ENCODE peak calls at places on chromosomes 4 and X, in seven cellular contexts. One of them, this sample, is unnamed.

GRCh38 chr4:16026155-16026761 is 57.6 kb downstream of the PROM1 start:
- DNase-seq in activated CD4-positive, alpha-beta memory T cell treated with anti-CD3 and anti-CD28 coated beads, Interleukin-2, amount 10 ng/mL, durations not matched to agents 7 days and 5 days: no peak
- DNase-seq in fibroblast of mammary gland: peak
- DNase-seq in Calu3: peak
- DNase-seq in testis: peak
- DNase-seq in DMS153: no peak
- DNase-seq in HuH-7: peak
- DNase-seq in this sample: peak

GRCh38 chrX:35919536-35920309 is at the start of gene CFAP47:
- DNase-seq in activated CD4-positive, alpha-beta memory T cell treated with anti-CD3 and anti-CD28 coated beads, Interleukin-2, amount 10 ng/mL, durations not matched to agents 7 days and 5 days: no peak
- DNase-seq in fibroblast of mammary gland: no peak
- DNase-seq in HuH-7: no peak
- DNase-seq in Calu3: peak
- DNase-seq in testis: peak
- DNase-seq in DMS153: peak
- DNase-seq in this sample: peak

GRCh38 chr4:151147000-151147399 is 47.6 kb downstream of the RPS3A start:
- DNase-seq in HuH-7: no peak
- DNase-seq in testis: no peak
- DNase-seq in fibroblast of mammary gland: peak
- DNase-seq in Calu3: no peak
- DNase-seq in activated CD4-positive, alpha-beta memory T cell treated with anti-CD3 and anti-CD28 coated beads, Interleukin-2, amount 10 ng/mL, durations not matched to agents 7 days and 5 days: no peak
- DNase-seq in DMS153: no peak
- DNase-seq in this sample: no peak

GRCh38 chrX:56763556-56764152 is 34.6 kb downstream of the NBDY start:
- DNase-seq in activated CD4-positive, alpha-beta memory T cell treated with anti-CD3 and anti-CD28 coated beads, Interleukin-2, amount 10 ng/mL, durations not matched to agents 7 days and 5 days: peak
- DNase-seq in Calu3: no peak
- DNase-seq in testis: no peak
- DNase-seq in fibroblast of mammary gland: peak
- DNase-seq in HuH-7: peak
- DNase-seq in DMS153: no peak
- DNase-seq in this sample: no peak

GRCh38 chr4:128107766-128108165 is 46.7 kb downstream of the LARP1B start:
- DNase-seq in Calu3: no peak
- DNase-seq in fibroblast of mammary gland: peak
- DNase-seq in activated CD4-positive, alpha-beta memory T cell treated with anti-CD3 and anti-CD28 coated beads, Interleukin-2, amount 10 ng/mL, durations not matched to agents 7 days and 5 days: no peak
- DNase-seq in HuH-7: no peak
- DNase-seq in testis: no peak
- DNase-seq in DMS153: no peak
- DNase-seq in this sample: no peak

GRCh38 chr4:152926959-152927358 is 9.2 kb upstream of the FHDC1 start:
- DNase-seq in HuH-7: no peak
- DNase-seq in fibroblast of mammary gland: no peak
- DNase-seq in activated CD4-positive, alpha-beta memory T cell treated with anti-CD3 and anti-CD28 coated beads, Interleukin-2, amount 10 ng/mL, durations not matched to agents 7 days and 5 days: no peak
- DNase-seq in Calu3: no peak
- DNase-seq in testis: no peak
- DNase-seq in DMS153: no peak
- DNase-seq in this sample: no peak

GRCh38 chr4:1834047-1834769 is 21.7 kb downstream of the LETM1 start:
- DNase-seq in activated CD4-positive, alpha-beta memory T cell treated with anti-CD3 and anti-CD28 coated beads, Interleukin-2, amount 10 ng/mL, durations not matched to agents 7 days and 5 days: no peak
- DNase-seq in Calu3: no peak
- DNase-seq in fibroblast of mammary gland: no peak
- DNase-seq in DMS153: no peak
- DNase-seq in testis: no peak
- DNase-seq in HuH-7: no peak
- DNase-seq in this sample: no peak

GRCh38 chr4:173698557-173699262 is 168.7 kb upstream of the HAND2 start:
- DNase-seq in DMS153: no peak
- DNase-seq in HuH-7: no peak
- DNase-seq in fibroblast of mammary gland: peak
- DNase-seq in testis: peak
- DNase-seq in Calu3: no peak
- DNase-seq in activated CD4-positive, alpha-beta memory T cell treated with anti-CD3 and anti-CD28 coated beads, Interleukin-2, amount 10 ng/mL, durations not matched to agents 7 days and 5 days: no peak
- DNase-seq in this sample: no peak

GRCh38 chrX:128425546-128425945 is 373.3 kb upstream of the ACTRT1 start:
- DNase-seq in activated CD4-positive, alpha-beta memory T cell treated with anti-CD3 and anti-CD28 coated beads, Interleukin-2, amount 10 ng/mL, durations not matched to agents 7 days and 5 days: no peak
- DNase-seq in Calu3: no peak
- DNase-seq in testis: no peak
- DNase-seq in HuH-7: no peak
- DNase-seq in DMS153: no peak
- DNase-seq in fibroblast of mammary gland: no peak
- DNase-seq in this sample: no peak

GRCh38 chr4:14934704-14935390 is 67.4 kb upstream of the CPEB2 start:
- DNase-seq in testis: peak
- DNase-seq in Calu3: no peak
- DNase-seq in DMS153: no peak
- DNase-seq in HuH-7: no peak
- DNase-seq in activated CD4-positive, alpha-beta memory T cell treated with anti-CD3 and anti-CD28 coated beads, Interleukin-2, amount 10 ng/mL, durations not matched to agents 7 days and 5 days: no peak
- DNase-seq in fibroblast of mammary gland: no peak
- DNase-seq in this sample: no peak

GRCh38 chr4:175413561-175413960 is 398.5 kb downstream of the GPM6A start:
- DNase-seq in activated CD4-positive, alpha-beta memory T cell treated with anti-CD3 and anti-CD28 coated beads, Interleukin-2, amount 10 ng/mL, durations not matched to agents 7 days and 5 days: no peak
- DNase-seq in fibroblast of mammary gland: no peak
- DNase-seq in testis: no peak
- DNase-seq in HuH-7: no peak
- DNase-seq in Calu3: no peak
- DNase-seq in DMS153: no peak
- DNase-seq in this sample: no peak

GRCh38 chrX:94057385-94057784 is 383.4 kb downstream of the FAM133A start:
- DNase-seq in HuH-7: no peak
- DNase-seq in Calu3: no peak
- DNase-seq in activated CD4-positive, alpha-beta memory T cell treated with anti-CD3 and anti-CD28 coated beads, Interleukin-2, amount 10 ng/mL, durations not matched to agents 7 days and 5 days: no peak
- DNase-seq in testis: no peak
- DNase-seq in DMS153: no peak
- DNase-seq in fibroblast of mammary gland: no peak
- DNase-seq in this sample: no peak

GRCh38 chrX:129678881-129679195 is 24.1 kb upstream of the APLN start:
- DNase-seq in fibroblast of mammary gland: no peak
- DNase-seq in testis: no peak
- DNase-seq in activated CD4-positive, alpha-beta memory T cell treated with anti-CD3 and anti-CD28 coated beads, Interleukin-2, amount 10 ng/mL, durations not matched to agents 7 days and 5 days: no peak
- DNase-seq in Calu3: no peak
- DNase-seq in HuH-7: no peak
- DNase-seq in DMS153: no peak
- DNase-seq in this sample: peak

GRCh38 chrX:154321624-154322023 is 26.0 kb downstream of the TKTL1 start:
- DNase-seq in HuH-7: peak
- DNase-seq in fibroblast of mammary gland: no peak
- DNase-seq in Calu3: peak
- DNase-seq in DMS153: no peak
- DNase-seq in testis: peak
- DNase-seq in activated CD4-positive, alpha-beta memory T cell treated with anti-CD3 and anti-CD28 coated beads, Interleukin-2, amount 10 ng/mL, durations not matched to agents 7 days and 5 days: no peak
- DNase-seq in this sample: peak

GRCh38 chr4:48268956-48269860 is at the start of gene TEC:
- DNase-seq in fibroblast of mammary gland: peak
- DNase-seq in activated CD4-positive, alpha-beta memory T cell treated with anti-CD3 and anti-CD28 coated beads, Interleukin-2, amount 10 ng/mL, durations not matched to agents 7 days and 5 days: no peak
- DNase-seq in HuH-7: peak
- DNase-seq in testis: peak
- DNase-seq in Calu3: peak
- DNase-seq in DMS153: no peak
- DNase-seq in this sample: no peak

GRCh38 chr4:117983541-117984451 is 50.5 kb upstream of the NDST3 start:
- DNase-seq in testis: no peak
- DNase-seq in Calu3: no peak
- DNase-seq in HuH-7: no peak
- DNase-seq in activated CD4-positive, alpha-beta memory T cell treated with anti-CD3 and anti-CD28 coated beads, Interleukin-2, amount 10 ng/mL, durations not matched to agents 7 days and 5 days: no peak
- DNase-seq in fibroblast of mammary gland: no peak
- DNase-seq in DMS153: no peak
- DNase-seq in this sample: no peak

GRCh38 chr4:79445371-79445781 is 37.3 kb upstream of the GK2 start:
- DNase-seq in HuH-7: no peak
- DNase-seq in DMS153: peak
- DNase-seq in testis: peak
- DNase-seq in Calu3: no peak
- DNase-seq in fibroblast of mammary gland: no peak
- DNase-seq in activated CD4-positive, alpha-beta memory T cell treated with anti-CD3 and anti-CD28 coated beads, Interleukin-2, amount 10 ng/mL, durations not matched to agents 7 days and 5 days: no peak
- DNase-seq in this sample: peak

GRCh38 chrX:57286507-57287251 is at the start of gene FAAH2:
- DNase-seq in Calu3: peak
- DNase-seq in testis: peak
- DNase-seq in activated CD4-positive, alpha-beta memory T cell treated with anti-CD3 and anti-CD28 coated beads, Interleukin-2, amount 10 ng/mL, durations not matched to agents 7 days and 5 days: peak
- DNase-seq in HuH-7: no peak
- DNase-seq in DMS153: peak
- DNase-seq in fibroblast of mammary gland: no peak
- DNase-seq in this sample: peak

GRCh38 chr4:41656572-41657301 is 91.8 kb downstream of the PHOX2B start:
- DNase-seq in activated CD4-positive, alpha-beta memory T cell treated with anti-CD3 and anti-CD28 coated beads, Interleukin-2, amount 10 ng/mL, durations not matched to agents 7 days and 5 days: no peak
- DNase-seq in Calu3: no peak
- DNase-seq in fibroblast of mammary gland: no peak
- DNase-seq in HuH-7: no peak
- DNase-seq in DMS153: no peak
- DNase-seq in testis: no peak
- DNase-seq in this sample: no peak

GRCh38 chr4:73867783-73868182 is 1.4 kb upstream of the CXCL1 start:
- DNase-seq in Calu3: peak
- DNase-seq in HuH-7: no peak
- DNase-seq in fibroblast of mammary gland: no peak
- DNase-seq in DMS153: peak
- DNase-seq in activated CD4-positive, alpha-beta memory T cell treated with anti-CD3 and anti-CD28 coated beads, Interleukin-2, amount 10 ng/mL, durations not matched to agents 7 days and 5 days: no peak
- DNase-seq in testis: no peak
- DNase-seq in this sample: peak